ENCODE peak calls at places on chromosome 13, in eight cellular contexts. G is brain microvascular endothelial cell, E is ovary, L is cardiac muscle cell, B is upper lobe of right lung, C is thoracic aorta, M is heart left ventricle, I is SK-N-SH. P is an unnamed sample. For H3K36me3, the result is how much of the 10 kb centered on the place peaks cover.

GRCh38 chr13:19634129-19634740 is 776 bp downstream of the MPHOSPH8 start:
- DNase-seq in E (no peak), I (peak), B (no peak), M (peak), G (peak), L (peak), C (no peak), P (no peak)

GRCh38 chr13:36344173-36344572 is 2.0 kb downstream of the SPART start:
- DNase-seq in L (no peak), B (no peak), M (no peak), G (no peak), E (peak), I (no peak), C (no peak), P (no peak)

GRCh38 chr13:39684531-39685137 is 29.2 kb downstream of the COG6 start:
- DNase-seq in C (no peak), B (no peak), I (peak), M (no peak), L (peak), E (no peak), G (no peak), P (peak)

GRCh38 chr13:111319521-111319920 is 921 bp upstream of the TEX29 start:
- DNase-seq in B (no peak), I (no peak), L (no peak), G (no peak), C (no peak), E (no peak), M (no peak), P (no peak)

GRCh38 chr13:105336706-105337582 is 1198.5 kb downstream of the EFNB2 start:
- DNase-seq in L (no peak), E (no peak), C (no peak), G (peak), M (no peak), I (no peak), B (no peak), P (no peak)

GRCh38 chr13:109787135-109787954 is 962 bp upstream of the IRS2 start:
- DNase-seq in C (no peak), M (peak), L (peak), E (peak), B (peak), G (no peak), I (peak), P (no peak)

GRCh38 chr13:36362251-36362650 is 16.1 kb upstream of the SPART start:
- DNase-seq in G (peak), L (no peak), E (no peak), C (no peak), B (no peak), I (no peak), M (no peak), P (no peak)

GRCh38 chr13:99086869-99087129 is 108.9 kb upstream of the DOCK9 start:
- DNase-seq in L (no peak), I (no peak), E (peak), M (no peak), C (no peak), G (no peak), B (peak), P (no peak)

GRCh38 chr13:21849323-21849722 is 178.4 kb downstream of the FGF9 start:
- DNase-seq in L (peak), B (no peak), I (peak), E (no peak), G (no peak), C (no peak), M (no peak), P (no peak)

GRCh38 chr13:110338441-110339101 is 31.5 kb downstream of the COL4A2 start:
- DNase-seq in M (peak), I (no peak), C (no peak), L (peak), E (no peak), G (peak), B (peak), P (no peak)

GRCh38 chr13:72698164-72698563 is 29.3 kb downstream of the MZT1 start:
- DNase-seq in M (no peak), I (no peak), C (no peak), E (no peak), G (no peak), B (no peak), L (no peak), P (no peak)

DNA sequence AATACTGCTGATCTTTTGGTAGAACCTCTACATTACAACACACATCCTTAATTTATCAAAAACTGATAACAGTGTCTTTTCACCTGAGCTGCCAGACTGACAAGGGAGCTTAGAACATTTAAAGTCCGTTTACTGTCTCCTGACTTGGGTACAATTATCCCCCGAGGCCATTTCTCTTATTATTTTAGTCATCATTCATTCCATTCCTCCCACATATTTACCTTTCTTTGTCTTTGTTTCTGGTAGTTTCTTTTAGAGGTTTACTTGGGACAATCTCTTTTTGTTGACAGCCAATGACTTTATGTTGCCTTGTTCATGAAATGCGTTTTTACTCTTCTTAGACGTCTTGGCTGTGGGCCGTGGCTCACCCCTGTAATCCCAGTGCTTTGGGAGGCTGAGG is 186.9 kb downstream of the PCCA start:
- DNase-seq in M (no peak), I (no peak), L (no peak), C (no peak), E (no peak), B (no peak), G (no peak), P (no peak)
- TF ChIP-seq CTCF in M (no peak), I (no peak), L (no peak), C (no peak), E (no peak), B (no peak), G (no peak), P (no peak)

DNA sequence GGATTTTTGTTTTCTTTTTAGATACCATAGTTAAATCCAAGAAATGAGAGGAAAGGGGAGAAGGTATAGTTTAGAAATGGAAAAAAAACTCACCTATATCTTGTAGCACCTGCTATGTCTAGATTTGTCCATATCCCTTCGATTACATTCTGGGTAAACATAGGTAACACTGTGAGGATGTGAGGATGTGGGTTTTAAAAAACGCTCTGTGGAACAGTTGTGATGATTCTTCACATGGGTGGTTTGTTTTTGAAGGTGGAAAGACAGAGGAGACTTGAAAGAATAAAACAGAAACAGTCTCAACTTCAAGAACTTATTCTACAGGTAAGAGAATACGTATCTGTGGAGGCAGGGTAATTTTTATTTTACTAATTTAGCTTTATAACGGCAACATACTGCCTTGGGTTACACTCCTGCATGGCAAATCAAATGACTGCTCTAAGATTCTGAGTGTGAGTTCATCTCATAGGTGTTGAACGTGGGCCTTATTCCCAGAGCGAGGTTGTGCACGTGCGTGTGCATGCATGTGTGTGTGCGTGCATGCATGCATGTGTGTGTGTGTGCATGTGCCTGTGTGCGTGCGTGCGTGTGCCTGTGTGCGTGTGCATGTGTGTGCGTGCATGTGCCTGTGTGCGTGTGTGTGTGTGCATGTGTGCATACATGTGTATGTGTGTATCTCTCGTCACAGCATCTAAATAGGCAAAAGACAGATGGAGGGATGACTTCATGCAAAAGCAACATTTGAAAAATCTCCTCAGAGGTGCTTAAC is 23.5 kb downstream of the ATP4B start:
- DNase-seq in G (no peak), M (no peak), B (no peak), C (no peak), E (no peak), I (no peak), L (no peak), P (no peak)
- H3K36me3 ChIP-seq in G (half or more), M (half or more), B (half or more), C (under half), E (under half), I (under half), L (under half), P (half or more)

DNA sequence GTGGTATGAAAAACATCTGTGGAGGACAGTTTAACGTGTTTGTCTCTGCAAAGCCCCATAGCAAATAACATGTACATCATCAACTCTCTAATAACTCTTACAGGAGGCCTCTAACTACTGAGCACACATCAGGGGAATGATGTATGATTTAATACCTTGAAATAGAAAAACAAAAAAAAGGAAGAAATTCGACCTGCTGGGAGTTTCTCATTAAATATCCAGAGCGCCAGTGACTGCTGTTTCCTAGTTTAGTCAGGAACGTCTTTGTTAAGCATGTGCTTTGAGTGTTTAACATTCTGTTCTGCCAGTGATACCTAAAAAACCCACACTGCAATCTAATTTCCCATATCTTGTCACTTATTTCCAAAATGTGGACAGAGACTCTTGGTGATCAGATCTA is 235.4 kb downstream of the PCDH20 start:
- DNase-seq in I (no peak), B (no peak), G (no peak), M (no peak), C (no peak), L (no peak), E (no peak), P (no peak)
- H3K4me3 ChIP-seq in I (no peak), B (no peak), G (no peak), M (no peak), C (peak), L (no peak), E (no peak), P (no peak)

GRCh38 chr13:30255696-30256095 is 51.7 kb downstream of the KATNAL1 start:
- DNase-seq in C (no peak), M (no peak), L (no peak), E (no peak), I (no peak), B (no peak), G (no peak), P (no peak)
- TF ChIP-seq CTCF in C (peak), M (peak), L (no peak), E (no peak), I (peak), B (peak), G (no peak), P (no peak)

GRCh38 chr13:112545866-112546265 is 42.1 kb downstream of the TUBGCP3 start:
- DNase-seq in B (no peak), E (no peak), M (no peak), L (no peak), G (peak), C (no peak), I (no peak), P (no peak)
- H3K36me3 ChIP-seq in B (half or more), E (under half), M (half or more), L (under half), G (under half), C (under half), I (under half), P (under half)